ENCODE peak calls at places on chromosomes 16 and 17, in eight cellular contexts. K is epithelial cell of esophagus; L is AG09309; J is SJSA1; Z is CD8-positive, alpha-beta T cell; C is CD4-positive, alpha-beta memory T cell; N is esophagus squamous epithelium; B is thyroid gland. O is an unnamed sample.

GRCh38 chr16:68658258-68658973 is 13.3 kb downstream of the CDH3 start:
- DNase-seq in K (peak; percentile 99), L (peak; percentile 61), J (peak; percentile 85), Z (no peak), C (no peak), N (no peak), B (peak; percentile 55), O (peak; percentile 64)

GRCh38 chr17:73506470-73507435 is 137.5 kb downstream of the SDK2 start:
- DNase-seq in K (no peak), L (no peak), J (no peak), Z (no peak), C (no peak), N (no peak), B (no peak), O (no peak)

GRCh38 chr17:29722411-29723198 is 99.9 kb upstream of the CORO6 start:
- DNase-seq in K (peak; percentile 51), L (no peak), J (no peak), Z (peak; percentile 53), C (peak; percentile 66), N (no peak), B (peak; percentile 69), O (peak; percentile 95)

GRCh38 chr17:18038149-18038850 is 668 bp downstream of the ATPAF2 start:
- DNase-seq in K (peak; percentile 53), L (no peak), J (no peak), Z (peak; percentile 14), C (no peak), N (no peak), B (no peak), O (peak; percentile 26)

GRCh38 chr16:30740364-30741251 is 7.6 kb upstream of the PHKG2 start:
- DNase-seq in K (peak; percentile 99), L (peak; percentile 41), J (peak; percentile 67), Z (no peak), C (no peak), N (no peak), B (peak; percentile 99), O (peak; percentile 91)

GRCh38 chr17:72125226-72125651 is 4.4 kb downstream of the SOX9 start:
- DNase-seq in K (peak; percentile 63), L (no peak), J (no peak), Z (no peak), C (no peak), N (no peak), B (peak; percentile 53), O (no peak)

GRCh38 chr17:79919164-79919585 is 79.9 kb upstream of the CBX4 start:
- DNase-seq in K (peak; percentile 38), L (no peak), J (no peak), Z (no peak), C (no peak), N (no peak), B (peak; percentile 99), O (peak; percentile 55)

GRCh38 chr16:17266606-17267313 is 204.0 kb downstream of the XYLT1 start:
- DNase-seq in K (no peak), L (no peak), J (no peak), Z (no peak), C (no peak), N (no peak), B (no peak), O (no peak)

GRCh38 chr16:2712063-2712441 is 8.0 kb downstream of the PRSS27 start:
- DNase-seq in K (no peak), L (no peak), J (no peak), Z (no peak), C (no peak), N (no peak), B (no peak), O (no peak)

GRCh38 chr16:28140788-28141618 is 70.8 kb downstream of the XPO6 start:
- DNase-seq in K (peak; percentile 56), L (no peak), J (no peak), Z (peak; percentile 72), C (peak; percentile 96), N (no peak), B (peak; percentile 17), O (peak; percentile 21)

GRCh38 chr17:8681175-8681949 is 50.8 kb upstream of the MYH10 start:
- DNase-seq in K (no peak), L (peak; percentile 54), J (no peak), Z (no peak), C (no peak), N (no peak), B (no peak), O (peak; percentile 87)

GRCh38 chr17:79214940-79215604 is 140.4 kb downstream of the ENGASE start:
- DNase-seq in K (no peak), L (no peak), J (no peak), Z (no peak), C (no peak), N (no peak), B (no peak), O (no peak)

GRCh38 chr16:17194190-17194780 is 276.5 kb downstream of the XYLT1 start:
- DNase-seq in K (no peak), L (no peak), J (peak; percentile 52), Z (peak; percentile 69), C (peak; percentile 44), N (no peak), B (peak; percentile 59), O (peak; percentile 29)

GRCh38 chr17:57107498-57108101 is 22.6 kb downstream of the AKAP1 start:
- DNase-seq in K (peak; percentile 78), L (no peak), J (peak; percentile 74), Z (no peak), C (no peak), N (no peak), B (peak; percentile 73), O (no peak)

GRCh38 chr17:15516150-15516549 is 47.1 kb downstream of the TVP23C start:
- DNase-seq in K (peak; percentile 43), L (no peak), J (no peak), Z (no peak), C (no peak), N (no peak), B (no peak), O (peak; percentile 46)

GRCh38 chr17:45246861-45247428 is 14.9 kb downstream of the SPATA32 start:
- DNase-seq in K (no peak), L (no peak), J (no peak), Z (no peak), C (peak; percentile 86), N (no peak), B (peak; percentile 32), O (peak; percentile 35)
- H3K4me3 ChIP-seq in K (peak overlapping the region; percentile 62), L (peak overlapping the region; percentile 50), J (peak overlapping the region; percentile 44), Z (peak overlapping the region; percentile 94), C (no peak overlapping the region), N (peak overlapping the region; percentile 50), B (no peak overlapping the region), O (peak overlapping the region; percentile 59)

DNA sequence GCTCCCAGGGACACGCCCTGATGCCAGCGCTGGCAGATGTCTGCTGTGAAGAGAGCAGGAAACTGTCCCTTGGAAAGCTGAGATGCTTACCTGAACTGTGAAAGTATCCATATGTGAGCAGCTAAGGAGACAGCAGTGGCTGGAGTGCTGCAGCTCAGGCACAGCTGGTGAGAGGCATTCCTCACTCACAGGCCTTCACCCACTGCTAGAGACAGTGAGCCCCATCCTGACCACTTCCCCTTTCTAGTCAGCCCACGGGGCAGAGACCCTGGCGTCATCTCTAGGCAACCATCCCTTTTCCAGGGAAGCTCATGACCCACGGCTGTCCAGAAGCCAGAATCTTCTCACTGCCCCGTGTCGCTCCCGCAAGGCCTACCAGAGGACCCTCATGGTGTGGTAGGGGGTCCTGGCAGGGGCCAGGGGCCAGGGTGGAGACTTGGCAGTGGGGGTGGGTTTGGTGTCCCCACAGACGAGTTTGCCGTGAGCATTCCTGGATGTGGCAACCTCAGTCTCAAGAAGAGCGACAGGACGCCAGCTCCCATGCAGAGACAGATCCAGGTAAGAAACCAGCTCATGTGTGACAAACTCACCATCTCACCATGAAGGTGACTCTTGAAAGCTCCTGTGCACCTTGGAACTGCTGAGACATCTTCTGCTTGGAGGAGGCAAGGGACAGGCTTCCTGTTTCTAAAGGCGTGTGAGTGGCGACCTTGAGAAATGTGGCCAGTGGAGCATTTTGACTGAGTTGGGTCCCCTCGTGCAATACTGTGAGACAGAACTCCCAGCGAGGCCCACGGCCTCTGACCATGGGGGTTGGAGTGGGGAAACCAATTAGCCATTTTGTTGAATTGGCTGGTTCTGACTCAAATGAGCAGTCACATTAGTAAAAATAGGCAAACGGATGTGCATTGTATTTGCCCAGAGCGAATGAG is at the start of gene SCIMP:
- DNase-seq in K (no peak), L (no peak), J (no peak), Z (no peak), C (no peak), N (no peak), B (no peak), O (no peak)
- H3K4me3 ChIP-seq in K (no peak within 1 kb of the TSS), L (no peak within 1 kb of the TSS), J (no peak within 1 kb of the TSS), Z (no peak within 1 kb of the TSS), C (no peak within 1 kb of the TSS), N (no peak within 1 kb of the TSS), B (no peak within 1 kb of the TSS), O (no peak within 1 kb of the TSS)

GRCh38 chr16:87806246-87806607 is 40.4 kb upstream of the KLHDC4 start:
- DNase-seq in K (peak; percentile 66), L (no peak), J (no peak), Z (peak; percentile 11), C (no peak), N (no peak), B (no peak), O (peak; percentile 26)
- H3K4me3 ChIP-seq in K (peak overlapping the region; percentile 30), L (peak overlapping the region; percentile 63), J (peak overlapping the region; percentile 33), Z (peak overlapping the region; percentile 48), C (no peak overlapping the region), N (no peak overlapping the region), B (no peak overlapping the region), O (peak overlapping the region; percentile 34)

GRCh38 chr17:38908676-38909181 is 16.7 kb upstream of the LASP1NB start:
- DNase-seq in K (peak; percentile 78), L (no peak), J (no peak), Z (no peak), C (no peak), N (no peak), B (no peak), O (peak; percentile 32)

GRCh38 chr17:38904892-38905291 is 20.5 kb upstream of the LASP1NB start:
- DNase-seq in K (no peak), L (no peak), J (no peak), Z (no peak), C (no peak), N (no peak), B (no peak), O (no peak)

GRCh38 chr17:38907930-38908675 is 17.3 kb upstream of the LASP1NB start:
- DNase-seq in K (no peak), L (no peak), J (no peak), Z (no peak), C (no peak), N (no peak), B (no peak), O (no peak)

GRCh38 chr17:38905375-38905774 is 20.0 kb upstream of the LASP1NB start:
- DNase-seq in K (no peak), L (no peak), J (no peak), Z (no peak), C (no peak), N (no peak), B (no peak), O (no peak)

DNA sequence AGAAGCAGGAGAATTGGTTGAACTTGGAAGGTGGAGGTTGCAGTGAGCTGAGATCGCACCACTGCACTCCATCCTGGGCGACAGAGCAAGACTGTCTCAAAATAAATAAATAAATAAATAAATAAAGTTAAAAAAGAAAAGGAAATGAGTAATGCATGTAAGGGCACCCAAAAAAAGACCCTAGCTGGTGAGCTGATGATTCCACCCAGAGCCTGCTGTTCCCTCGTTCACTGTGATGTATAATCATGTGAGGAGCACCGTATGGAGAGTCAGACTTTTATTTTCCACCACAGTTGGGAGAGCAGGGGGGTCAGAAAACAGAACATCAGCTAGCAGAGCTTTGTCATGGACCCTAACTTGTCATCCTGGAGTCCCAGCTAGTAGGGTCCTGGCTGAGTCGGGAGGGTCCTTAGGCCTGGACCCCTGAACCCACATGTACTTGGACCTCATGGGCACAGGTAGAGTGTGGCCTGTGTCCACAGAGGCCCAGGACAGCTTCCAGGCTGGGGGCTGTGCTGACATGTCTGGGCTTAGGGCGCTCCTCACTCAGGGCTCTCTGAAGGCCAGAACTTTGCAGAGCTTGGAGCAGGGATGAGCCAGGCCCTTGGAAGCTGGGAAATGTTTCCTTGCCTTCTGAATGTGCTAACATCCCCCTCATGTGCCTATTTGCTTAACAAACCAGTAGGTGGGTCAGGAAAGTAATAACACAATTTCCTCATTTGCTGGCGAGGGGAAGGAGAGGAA is 18.8 kb upstream of the LASP1NB start:
- DNase-seq in K (peak; percentile 37), L (no peak), J (no peak), Z (no peak), C (no peak), N (no peak), B (no peak), O (peak; percentile 41)
- H3K4me3 ChIP-seq in K (no peak overlapping the region), L (no peak overlapping the region), J (no peak overlapping the region), Z (no peak overlapping the region), C (no peak overlapping the region), N (no peak overlapping the region), B (no peak overlapping the region), O (no peak overlapping the region)